ENCODE peak calls at places on chromosomes 12 and 14, in nine cellular contexts. L is AG09309, V is NB4, I is fibroblast of pulmonary artery, G is ovary, T is Panc1, J is endothelial cell, B is PC-9, O is choroid plexus epithelial cell. W is an unnamed sample.

GRCh38 chr14:57533214-57533613 is 39.6 kb upstream of the CCDC198 start:
- DNase-seq in L (no peak), O (peak), T (peak), I (peak), G (no peak), J (peak), V (peak), B (no peak), W (peak)

GRCh38 chr14:90599748-90600507 is 203.1 kb downstream of the CALM1 start:
- DNase-seq in V (no peak), G (no peak), I (peak), L (no peak), J (no peak), T (no peak), B (peak), O (peak), W (peak)

GRCh38 chr12:10165421-10165820 is 6.5 kb downstream of the OLR1 start:
- DNase-seq in L (no peak), G (no peak), I (no peak), O (peak), T (no peak), J (no peak), B (no peak), V (no peak), W (no peak)

GRCh38 chr14:68554231-68554630 is 238.6 kb downstream of the ZFP36L1 start:
- DNase-seq in I (no peak), L (no peak), O (no peak), J (no peak), G (no peak), T (no peak), V (no peak), B (no peak), W (no peak)

GRCh38 chr12:64098709-64099354 is 123.3 kb downstream of the KICS2 start:
- DNase-seq in J (no peak), B (no peak), O (peak), T (no peak), L (no peak), G (no peak), I (peak), V (no peak), W (peak)

GRCh38 chr12:75807494-75807893 is 224.1 kb downstream of the PHLDA1 start:
- DNase-seq in O (no peak), G (no peak), V (no peak), J (no peak), T (no peak), B (no peak), L (no peak), I (no peak), W (no peak)

GRCh38 chr14:24734917-24735500 is 101.0 kb upstream of the GZMB start:
- DNase-seq in B (peak), I (peak), T (no peak), O (peak), G (no peak), J (peak), V (peak), L (peak), W (peak)

GRCh38 chr12:56231184-56231582 is 1.3 kb downstream of the SLC39A5 start:
- DNase-seq in G (no peak), J (no peak), O (no peak), T (no peak), B (no peak), L (no peak), I (no peak), V (no peak), W (no peak)

GRCh38 chr14:96091941-96092411 is 52.8 kb downstream of the C14orf132 start:
- DNase-seq in L (no peak), V (no peak), I (peak), T (no peak), J (no peak), G (peak), B (no peak), O (no peak), W (peak)

GRCh38 chr14:73712540-73713141 is 1.5 kb downstream of the PNMA1 start:
- DNase-seq in T (no peak), O (peak), L (no peak), J (no peak), G (peak), I (no peak), B (no peak), V (peak), W (peak)

GRCh38 chr14:32588448-32589320 is 259.6 kb downstream of the AKAP6 start:
- DNase-seq in L (no peak), I (peak), J (peak), O (peak), V (peak), B (no peak), T (no peak), G (no peak), W (peak)

GRCh38 chr14:104897286-104898194 is 27.1 kb upstream of the PLD4 start:
- DNase-seq in T (no peak), V (no peak), G (peak), L (no peak), I (no peak), B (no peak), J (peak), O (no peak), W (no peak)

GRCh38 chr14:100554082-100554677 is 33.0 kb downstream of the BEGAIN start:
- DNase-seq in V (peak), O (no peak), T (no peak), G (peak), B (no peak), I (peak), J (no peak), L (no peak), W (no peak)

GRCh38 chr14:99506269-99506668 is 25.1 kb downstream of the CCNK start:
- DNase-seq in V (no peak), G (no peak), T (no peak), O (no peak), B (no peak), I (no peak), J (no peak), L (no peak), W (no peak)

GRCh38 chr14:101709962-101710891 is 51.3 kb upstream of the PPP2R5C start:
- DNase-seq in L (no peak), J (no peak), I (no peak), V (no peak), G (no peak), O (no peak), T (no peak), B (peak), W (no peak)

GRCh38 chr12:48039151-48039550 is 34.9 kb upstream of the COL2A1 start:
- DNase-seq in B (no peak), O (no peak), T (no peak), J (no peak), I (no peak), V (no peak), L (no peak), G (no peak), W (no peak)

GRCh38 chr12:58639323-58639934 is 280.9 kb downstream of the LRIG3 start:
- DNase-seq in B (peak), I (peak), G (no peak), L (peak), O (peak), V (no peak), T (no peak), J (no peak), W (no peak)

GRCh38 chr12:31303466-31303865 is 22.5 kb downstream of the SINHCAF start:
- DNase-seq in V (no peak), G (no peak), O (no peak), B (no peak), L (no peak), T (no peak), I (no peak), J (no peak), W (no peak)

GRCh38 chr14:93007225-93007997 is 84.5 kb downstream of the CHGA start:
- DNase-seq in L (peak), G (no peak), O (peak), I (peak), V (peak), T (no peak), J (no peak), B (peak), W (peak)

GRCh38 chr14:22598896-22599244 is 770 bp downstream of the ABHD4 start:
- DNase-seq in I (peak), G (no peak), L (no peak), J (no peak), V (no peak), T (no peak), O (peak), B (peak), W (peak)

GRCh38 chr12:65302891-65303290 is 24.4 kb downstream of the MSRB3 start:
- DNase-seq in L (no peak), G (no peak), O (no peak), J (no peak), V (no peak), B (no peak), I (no peak), T (no peak), W (no peak)

GRCh38 chr14:73777420-73777819 is 63.2 kb upstream of the PNMA1 start:
- DNase-seq in I (no peak), B (no peak), G (no peak), J (no peak), L (no peak), T (no peak), O (no peak), V (no peak), W (no peak)

GRCh38 chr14:30573203-30573814 is 14.4 kb downstream of the G2E3 start:
- DNase-seq in V (no peak), J (no peak), G (no peak), T (no peak), L (no peak), B (no peak), O (peak), I (peak), W (no peak)

GRCh38 chr12:78209851-78210493 is 379.3 kb downstream of the NAV3 start:
- DNase-seq in B (no peak), T (no peak), J (no peak), I (no peak), O (peak), V (no peak), L (no peak), G (no peak), W (peak)

GRCh38 chr12:99257672-99258071 is 389.9 kb upstream of the GARIN6 start:
- DNase-seq in L (no peak), G (no peak), O (no peak), B (no peak), V (no peak), I (no peak), J (no peak), T (no peak), W (no peak)

GRCh38 chr12:3170423-3171194 is 93.4 kb downstream of the TSPAN9 start:
- DNase-seq in T (no peak), L (peak), J (no peak), G (no peak), B (peak), I (peak), O (peak), V (peak), W (no peak)

GRCh38 chr14:70655110-70655826 is 13.6 kb downstream of the TTC9 start:
- DNase-seq in G (no peak), B (no peak), O (peak), T (no peak), I (peak), J (peak), V (peak), L (no peak), W (no peak)

GRCh38 chr12:41983394-41983793 is 161.3 kb downstream of the GXYLT1 start:
- DNase-seq in I (no peak), L (no peak), B (no peak), J (no peak), O (no peak), G (no peak), T (no peak), V (no peak), W (no peak)

GRCh38 chr12:113870890-113871289 is 95.2 kb downstream of the RBM19 start:
- DNase-seq in T (no peak), O (no peak), J (no peak), I (no peak), L (no peak), B (no peak), V (no peak), G (no peak), W (no peak)

GRCh38 chr14:100239200-100239839 is 376 bp downstream of the YY1 start:
- DNase-seq in G (peak), O (peak), J (no peak), V (peak), B (no peak), T (no peak), I (no peak), L (no peak), W (no peak)

GRCh38 chr12:110371408-110372055 is 32.0 kb downstream of the ANAPC7 start:
- DNase-seq in I (no peak), O (peak), T (no peak), J (no peak), V (peak), L (no peak), G (no peak), B (no peak), W (no peak)

GRCh38 chr14:95162641-95163040 is 5.3 kb upstream of the DICER1 start:
- DNase-seq in I (no peak), G (no peak), J (no peak), O (no peak), L (no peak), T (no peak), B (no peak), V (no peak), W (no peak)

GRCh38 chr14:62800577-62800976 is 244.7 kb downstream of the KCNH5 start:
- DNase-seq in V (no peak), B (no peak), I (no peak), G (no peak), L (no peak), T (no peak), O (no peak), J (no peak), W (no peak)

GRCh38 chr14:93120952-93121834 is 5.5 kb upstream of the ITPK1 start:
- DNase-seq in O (no peak), G (no peak), I (no peak), J (no peak), L (no peak), T (no peak), V (no peak), B (no peak), W (no peak)

GRCh38 chr14:35818346-35819115 is 7.6 kb upstream of the BRMS1L start:
- DNase-seq in G (no peak), L (no peak), J (peak), O (peak), I (peak), T (no peak), B (no peak), V (peak), W (peak)

GRCh38 chr12:131129839-131130238 is 176.1 kb downstream of the ADGRD1 start:
- DNase-seq in L (no peak), B (no peak), I (no peak), G (no peak), V (no peak), T (no peak), J (no peak), O (no peak), W (no peak)

GRCh38 chr14:72946491-72946890 is 20.2 kb downstream of the DCAF4 start:
- DNase-seq in T (no peak), V (no peak), B (no peak), L (no peak), I (no peak), J (no peak), G (no peak), O (peak), W (no peak)

DNA sequence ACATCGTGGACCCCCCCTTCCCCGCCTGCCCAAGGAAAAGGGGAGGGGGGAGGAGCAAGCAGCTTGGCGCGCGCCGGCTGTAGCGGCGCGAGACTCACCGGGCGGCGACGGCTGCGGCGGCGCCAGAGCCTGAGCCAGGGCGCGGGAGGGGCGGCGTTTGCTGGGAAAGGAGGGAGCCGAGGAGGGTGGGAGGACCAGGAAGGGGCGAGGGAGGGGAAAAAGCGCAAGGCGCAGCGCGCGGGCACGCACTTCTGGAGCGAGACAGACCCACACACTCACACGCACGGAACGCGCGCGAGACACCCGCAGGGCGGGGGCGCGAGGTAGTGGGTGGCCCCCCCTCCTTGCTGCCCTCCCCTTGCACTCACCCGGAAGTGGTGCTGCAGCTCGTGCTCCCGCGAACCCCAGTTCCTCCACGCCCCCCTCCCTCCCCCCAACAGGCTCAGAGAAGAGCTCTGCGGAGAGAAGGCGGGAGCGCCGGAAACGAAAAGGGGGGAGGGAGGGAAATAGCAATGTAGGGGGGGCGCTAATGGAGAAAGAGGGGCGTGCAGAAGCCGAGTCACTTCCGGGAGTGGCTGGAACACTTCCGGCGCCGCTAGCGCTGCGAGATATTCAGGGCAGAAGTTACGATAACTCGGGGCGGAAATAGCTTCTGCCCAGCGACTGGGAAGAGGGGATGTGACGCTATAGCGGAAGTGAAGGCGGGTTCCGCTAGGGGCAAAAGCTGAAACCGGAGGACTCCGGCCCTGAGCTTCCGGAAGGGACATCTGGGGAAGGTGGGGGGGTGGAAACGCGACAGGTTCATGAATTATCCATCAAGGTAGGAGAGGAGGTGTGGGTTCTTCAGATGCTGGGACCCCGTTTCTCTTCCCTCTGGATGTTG is at the start of gene ZNF384:
- DNase-seq in O (peak), T (peak), I (peak), V (peak), J (peak), B (peak), L (peak), G (peak), W (peak)
- TF ChIP-seq CTCF in O (peak), T (no peak), I (no peak), V (no peak), J (no peak), B (no peak), L (no peak), G (peak), W (peak)

DNA sequence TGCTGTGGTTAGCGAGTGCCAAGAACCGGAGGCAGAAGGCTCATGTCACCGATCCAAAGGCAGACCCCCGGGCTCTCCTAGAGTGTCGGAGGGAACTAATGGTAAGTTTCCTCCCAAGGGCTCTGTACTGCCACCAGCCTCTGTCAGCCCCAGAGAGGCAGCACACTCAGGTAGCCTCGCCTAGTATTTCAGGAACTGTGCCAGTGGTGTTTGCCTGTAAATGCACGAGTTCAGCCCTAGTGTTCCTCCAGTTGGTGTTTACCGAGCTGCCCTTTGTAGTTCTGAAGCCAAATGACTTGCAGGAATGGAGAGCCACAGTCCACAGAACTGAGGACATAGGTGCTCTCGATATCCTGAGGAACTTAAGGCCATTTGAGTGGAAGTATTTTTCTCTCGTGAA is 72.6 kb downstream of the ESR2 start:
- DNase-seq in V (no peak), O (no peak), J (no peak), G (no peak), L (no peak), T (no peak), B (no peak), I (no peak), W (no peak)
- TF ChIP-seq CTCF in V (no peak), O (no peak), J (no peak), G (no peak), L (no peak), T (no peak), B (no peak), I (no peak), W (no peak)

GRCh38 chr12:85874064-85874463 is at the start of gene NTS:
- DNase-seq in T (no peak), L (no peak), I (no peak), J (peak), V (peak), O (peak), G (no peak), B (no peak), W (peak)
- TF ChIP-seq CTCF in T (no peak), L (no peak), I (peak), J (no peak), V (peak), O (peak), G (no peak), B (no peak), W (peak)

GRCh38 chr14:56244138-56244789 is 126.1 kb downstream of the PELI2 start:
- DNase-seq in L (peak), J (no peak), V (peak), B (no peak), I (peak), G (no peak), O (peak), T (no peak), W (no peak)
- TF ChIP-seq CTCF in L (no peak), J (no peak), V (no peak), B (no peak), I (no peak), G (no peak), O (no peak), T (no peak), W (no peak)

DNA sequence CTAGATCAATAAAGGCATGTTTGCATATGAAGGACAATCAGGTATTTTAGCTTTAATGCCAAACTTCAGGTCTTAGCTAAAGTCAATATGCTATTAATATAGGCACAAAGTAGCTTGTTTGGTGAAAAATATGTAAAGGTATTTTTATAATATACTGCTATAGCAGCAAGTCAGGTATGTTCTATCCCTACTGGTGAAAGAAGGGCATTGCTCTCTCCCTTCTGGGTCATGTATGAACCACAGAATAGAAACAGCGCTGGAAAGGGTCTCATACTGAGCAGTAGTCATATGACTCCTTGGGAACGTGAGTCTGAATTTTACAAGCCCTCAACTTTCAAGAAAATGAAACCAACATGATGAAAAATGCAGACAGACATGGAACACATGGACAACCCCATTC is 314.6 kb downstream of the GRIN2B start:
- DNase-seq in L (no peak), G (no peak), V (peak), J (no peak), I (no peak), T (no peak), B (no peak), O (no peak), W (no peak)
- TF ChIP-seq CTCF in L (no peak), G (no peak), V (peak), J (peak), I (no peak), T (no peak), B (peak), O (no peak), W (no peak)

DNA sequence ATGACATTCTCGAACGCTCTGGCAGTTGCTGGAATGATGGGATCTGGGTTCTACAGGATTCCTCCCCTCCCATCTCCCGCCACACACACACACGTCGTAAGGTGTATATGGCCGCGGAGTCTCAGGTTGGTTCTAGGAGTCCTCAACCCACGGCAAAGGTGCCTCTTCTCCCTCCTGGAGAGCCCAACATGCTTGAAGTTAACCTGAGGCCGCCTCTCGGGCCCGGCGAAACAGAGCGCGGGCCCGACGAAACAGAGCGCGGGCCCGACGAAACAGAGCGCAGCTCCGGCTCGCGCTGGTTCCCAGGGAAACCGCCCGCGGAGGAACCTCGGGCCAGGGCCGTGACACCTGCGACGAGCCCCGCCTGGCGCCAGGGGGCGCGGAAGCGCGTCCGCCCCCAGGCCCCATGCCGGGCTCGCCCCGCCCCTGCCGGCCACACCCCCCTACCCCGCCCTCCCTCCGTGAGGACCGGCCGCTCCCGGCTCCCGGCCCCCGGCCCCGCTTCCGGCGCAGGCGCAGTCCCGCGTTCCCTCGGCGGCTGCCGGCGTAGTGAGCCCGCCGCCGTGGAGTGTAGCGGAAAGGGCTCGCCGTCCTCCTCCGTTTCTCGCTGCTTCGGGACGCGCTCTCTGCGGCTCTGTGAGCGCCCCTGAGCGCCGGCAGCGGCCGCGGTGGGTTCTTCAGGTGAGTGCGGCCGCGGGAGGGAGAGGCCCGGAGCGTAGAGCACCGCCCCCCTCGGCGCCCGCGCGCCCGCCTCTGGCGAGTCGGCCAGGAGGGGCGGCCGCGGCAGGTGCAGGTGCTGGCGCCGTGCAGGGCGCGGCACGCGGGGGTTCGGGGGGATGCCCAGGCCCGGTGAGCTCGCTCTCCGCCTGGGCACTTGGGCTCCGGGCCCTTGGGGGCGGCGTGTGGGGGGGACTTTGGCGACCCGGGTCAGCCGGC is at the start of gene RAB3IP:
- DNase-seq in J (peak), I (peak), B (peak), T (peak), L (no peak), G (peak), O (peak), V (peak), W (peak)
- TF ChIP-seq CTCF in J (peak), I (peak), B (peak), T (peak), L (peak), G (peak), O (peak), V (peak), W (peak)